ENCODE peak calls at places on chromosomes 13 and 19, in five cellular contexts. One of them, this sample, is unnamed.

GRCh38 chr19:54392078-54392477 is 23.2 kb upstream of the TTYH1 start:
- DNase-seq in fibroblast of pulmonary artery: no peak
- DNase-seq in fibroblast of mammary gland: no peak
- DNase-seq in mucosa of descending colon: no peak
- DNase-seq in aorta: no peak
- DNase-seq in this sample: no peak

GRCh38 chr13:64480206-64480605 is 2749.9 kb downstream of the PCDH9 start:
- DNase-seq in fibroblast of mammary gland: no peak
- DNase-seq in aorta: no peak
- DNase-seq in fibroblast of pulmonary artery: no peak
- DNase-seq in mucosa of descending colon: no peak
- DNase-seq in this sample: no peak

GRCh38 chr13:92682832-92683517 is 543.6 kb upstream of the GPC6 start:
- DNase-seq in fibroblast of mammary gland: peak
- DNase-seq in fibroblast of pulmonary artery: peak
- DNase-seq in mucosa of descending colon: no peak
- DNase-seq in aorta: no peak
- DNase-seq in this sample: no peak

GRCh38 chr13:46134961-46135522 is 30.2 kb upstream of the CPB2 start:
- DNase-seq in mucosa of descending colon: no peak
- DNase-seq in fibroblast of mammary gland: no peak
- DNase-seq in fibroblast of pulmonary artery: no peak
- DNase-seq in aorta: no peak
- DNase-seq in this sample: peak

GRCh38 chr19:869245-870177 is 10.0 kb downstream of the CFD start:
- DNase-seq in mucosa of descending colon: no peak
- DNase-seq in aorta: peak
- DNase-seq in fibroblast of pulmonary artery: peak
- DNase-seq in fibroblast of mammary gland: peak
- DNase-seq in this sample: peak

GRCh38 chr13:68099616-68100015 is 869.5 kb upstream of the PCDH9 start:
- DNase-seq in fibroblast of pulmonary artery: peak
- DNase-seq in aorta: no peak
- DNase-seq in fibroblast of mammary gland: peak
- DNase-seq in mucosa of descending colon: no peak
- DNase-seq in this sample: peak

GRCh38 chr13:54305377-54305776 is 1276.8 kb downstream of the OLFM4 start:
- DNase-seq in aorta: no peak
- DNase-seq in fibroblast of mammary gland: no peak
- DNase-seq in fibroblast of pulmonary artery: no peak
- DNase-seq in mucosa of descending colon: no peak
- DNase-seq in this sample: no peak

GRCh38 chr13:106314417-106314816 is 221.0 kb downstream of the EFNB2 start:
- DNase-seq in mucosa of descending colon: no peak
- DNase-seq in fibroblast of pulmonary artery: no peak
- DNase-seq in fibroblast of mammary gland: no peak
- DNase-seq in aorta: no peak
- DNase-seq in this sample: no peak

GRCh38 chr19:35742121-35742724 is at the start of gene IGFLR1:
- DNase-seq in fibroblast of pulmonary artery: no peak
- DNase-seq in aorta: no peak
- DNase-seq in mucosa of descending colon: no peak
- DNase-seq in fibroblast of mammary gland: no peak
- DNase-seq in this sample: no peak

GRCh38 chr13:93775507-93776108 is 549.0 kb downstream of the GPC6 start:
- DNase-seq in fibroblast of pulmonary artery: peak
- DNase-seq in mucosa of descending colon: no peak
- DNase-seq in aorta: no peak
- DNase-seq in fibroblast of mammary gland: peak
- DNase-seq in this sample: peak

GRCh38 chr19:31355330-31356289 is 6.4 kb upstream of the TSHZ3 start:
- DNase-seq in mucosa of descending colon: no peak
- DNase-seq in fibroblast of mammary gland: no peak
- DNase-seq in fibroblast of pulmonary artery: no peak
- DNase-seq in aorta: no peak
- DNase-seq in this sample: no peak

GRCh38 chr13:74132768-74133656 is 1.2 kb downstream of the KLF12 start:
- DNase-seq in mucosa of descending colon: peak
- DNase-seq in fibroblast of mammary gland: no peak
- DNase-seq in aorta: peak
- DNase-seq in fibroblast of pulmonary artery: peak
- DNase-seq in this sample: peak

GRCh38 chr13:110412132-110412912 is 105.2 kb downstream of the COL4A2 start:
- DNase-seq in mucosa of descending colon: peak
- DNase-seq in fibroblast of mammary gland: peak
- DNase-seq in aorta: peak
- DNase-seq in fibroblast of pulmonary artery: peak
- DNase-seq in this sample: peak

GRCh38 chr19:5308471-5309437 is 31.9 kb downstream of the PTPRS start:
- DNase-seq in fibroblast of pulmonary artery: peak
- DNase-seq in aorta: peak
- DNase-seq in mucosa of descending colon: peak
- DNase-seq in fibroblast of mammary gland: peak
- DNase-seq in this sample: peak

GRCh38 chr13:33745370-33746324 is 72.3 kb upstream of the RFC3 start:
- DNase-seq in aorta: no peak
- DNase-seq in fibroblast of pulmonary artery: no peak
- DNase-seq in mucosa of descending colon: no peak
- DNase-seq in fibroblast of mammary gland: no peak
- DNase-seq in this sample: no peak

GRCh38 chr19:33677745-33678426 is 56.1 kb downstream of the CHST8 start:
- DNase-seq in mucosa of descending colon: no peak
- DNase-seq in aorta: peak
- DNase-seq in fibroblast of pulmonary artery: no peak
- DNase-seq in fibroblast of mammary gland: no peak
- DNase-seq in this sample: no peak

GRCh38 chr13:28329395-28330158 is 165.4 kb downstream of the FLT1 start:
- DNase-seq in fibroblast of pulmonary artery: peak
- DNase-seq in aorta: no peak
- DNase-seq in fibroblast of mammary gland: peak
- DNase-seq in mucosa of descending colon: no peak
- DNase-seq in this sample: peak

GRCh38 chr13:112213467-112214245 is 146.7 kb downstream of the SOX1 start:
- DNase-seq in fibroblast of pulmonary artery: no peak
- DNase-seq in fibroblast of mammary gland: no peak
- DNase-seq in mucosa of descending colon: peak
- DNase-seq in aorta: no peak
- DNase-seq in this sample: no peak

GRCh38 chr13:53201454-53202225 is 173.0 kb downstream of the OLFM4 start:
- DNase-seq in aorta: no peak
- DNase-seq in fibroblast of pulmonary artery: no peak
- DNase-seq in fibroblast of mammary gland: no peak
- DNase-seq in mucosa of descending colon: peak
- DNase-seq in this sample: no peak

DNA sequence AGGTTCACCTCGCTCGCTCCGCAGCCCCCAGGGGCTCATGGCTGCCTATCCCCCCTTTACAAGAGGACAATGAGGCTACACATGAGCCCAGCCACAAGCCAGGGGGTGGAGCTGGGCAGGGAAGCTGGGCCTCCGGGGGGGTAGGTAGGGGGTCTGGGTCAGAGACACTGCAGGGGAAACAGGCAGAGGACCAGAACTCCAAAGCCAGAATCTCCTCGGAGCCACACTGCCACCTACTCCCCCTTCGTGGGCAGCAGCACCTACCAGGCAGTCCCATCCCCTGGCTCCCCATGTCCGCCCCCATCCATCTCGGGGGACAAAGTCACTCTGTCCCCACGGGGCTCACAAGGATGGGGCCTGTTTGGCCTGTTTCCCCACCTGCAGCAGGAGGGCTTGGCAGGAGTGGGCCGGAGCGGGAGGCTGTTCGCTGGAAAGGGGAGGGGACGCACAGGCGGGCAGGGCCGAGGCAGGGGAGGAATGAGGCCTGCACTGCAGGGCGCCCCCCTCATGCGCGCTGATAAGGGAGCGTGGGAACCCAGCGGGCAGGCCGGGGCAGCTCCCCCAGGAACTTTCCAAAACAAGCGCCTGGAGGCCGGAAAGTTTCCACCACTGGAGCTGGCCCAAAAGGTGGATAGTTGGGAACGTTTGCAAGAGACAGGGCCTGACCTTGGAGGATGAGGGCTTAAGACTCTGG is 545 bp upstream of the ISYNA1 start:
- DNase-seq in aorta: no peak
- DNase-seq in fibroblast of pulmonary artery: peak
- DNase-seq in mucosa of descending colon: no peak
- DNase-seq in fibroblast of mammary gland: no peak
- DNase-seq in this sample: peak
- H3K4me3 ChIP-seq in aorta: no peak
- H3K4me3 ChIP-seq in fibroblast of pulmonary artery: peak
- H3K4me3 ChIP-seq in mucosa of descending colon: no peak
- H3K4me3 ChIP-seq in fibroblast of mammary gland: no peak
- H3K4me3 ChIP-seq in this sample: peak

GRCh38 chr19:16285769-16286564 is 38.7 kb upstream of the KLF2 start:
- DNase-seq in aorta: peak
- DNase-seq in fibroblast of pulmonary artery: no peak
- DNase-seq in mucosa of descending colon: no peak
- DNase-seq in fibroblast of mammary gland: no peak
- DNase-seq in this sample: peak
- H3K4me3 ChIP-seq in aorta: no peak
- H3K4me3 ChIP-seq in fibroblast of pulmonary artery: no peak
- H3K4me3 ChIP-seq in mucosa of descending colon: no peak
- H3K4me3 ChIP-seq in fibroblast of mammary gland: no peak
- H3K4me3 ChIP-seq in this sample: no peak

DNA sequence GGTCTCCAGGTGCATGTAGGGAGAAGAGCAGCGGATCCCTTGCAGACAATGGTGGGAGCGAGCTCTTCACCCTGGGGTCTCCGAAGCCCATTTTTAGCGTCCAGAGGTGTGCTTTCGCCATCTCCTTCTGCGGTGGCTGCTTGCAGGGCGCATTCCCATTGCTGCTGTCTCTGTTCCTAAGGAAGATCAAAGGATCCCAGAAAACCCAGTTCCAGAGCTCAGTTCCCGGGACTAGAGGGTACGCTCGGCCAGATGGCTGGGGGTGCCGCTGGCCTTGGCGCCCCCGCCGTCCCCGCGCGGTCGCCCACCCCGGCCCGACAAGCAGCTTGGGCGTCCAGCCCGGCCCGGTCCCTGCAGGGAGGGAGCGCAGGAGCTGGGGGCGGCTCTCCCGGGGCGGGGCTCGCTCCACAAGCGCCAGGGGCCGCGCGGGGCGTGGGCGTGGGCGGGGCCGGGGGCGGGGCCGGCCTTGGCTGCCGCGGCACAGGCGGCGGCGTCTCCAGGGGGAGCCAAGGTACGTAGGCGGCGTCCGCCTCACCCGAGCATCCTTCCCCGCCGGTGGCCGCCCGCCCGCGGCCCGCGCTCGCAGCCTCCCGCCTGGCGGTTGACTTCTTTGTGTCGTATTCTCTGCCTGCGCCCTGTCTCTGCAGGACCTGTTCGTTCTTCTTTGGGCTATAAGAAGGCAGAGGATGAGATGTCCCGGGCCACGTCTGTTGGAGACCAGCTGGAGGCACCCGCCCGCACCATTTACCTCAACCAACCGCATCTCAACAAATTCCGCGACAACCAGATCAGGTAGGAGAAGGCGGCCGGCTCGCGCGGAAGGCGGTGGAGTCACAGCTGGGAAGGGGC is 96.8 kb downstream of the ATP8A2 start:
- DNase-seq in mucosa of descending colon: no peak
- DNase-seq in aorta: no peak
- DNase-seq in fibroblast of mammary gland: no peak
- DNase-seq in fibroblast of pulmonary artery: no peak
- DNase-seq in this sample: peak
- H3K4me3 ChIP-seq in mucosa of descending colon: no peak
- H3K4me3 ChIP-seq in aorta: no peak
- H3K4me3 ChIP-seq in fibroblast of mammary gland: no peak
- H3K4me3 ChIP-seq in fibroblast of pulmonary artery: no peak
- H3K4me3 ChIP-seq in this sample: peak

GRCh38 chr19:29529646-29530548 is 4.1 kb downstream of the VSTM2B start:
- DNase-seq in aorta: peak
- DNase-seq in fibroblast of mammary gland: no peak
- DNase-seq in fibroblast of pulmonary artery: no peak
- DNase-seq in mucosa of descending colon: no peak
- DNase-seq in this sample: no peak

GRCh38 chr19:29528350-29528945 is 2.7 kb downstream of the VSTM2B start:
- DNase-seq in aorta: peak
- DNase-seq in fibroblast of mammary gland: peak
- DNase-seq in mucosa of descending colon: no peak
- DNase-seq in fibroblast of pulmonary artery: peak
- DNase-seq in this sample: peak

GRCh38 chr19:29530549-29531457 is 5.0 kb downstream of the VSTM2B start:
- DNase-seq in fibroblast of mammary gland: no peak
- DNase-seq in fibroblast of pulmonary artery: no peak
- DNase-seq in mucosa of descending colon: no peak
- DNase-seq in aorta: peak
- DNase-seq in this sample: no peak

GRCh38 chr19:29527500-29528328 is 1.9 kb downstream of the VSTM2B start:
- DNase-seq in fibroblast of pulmonary artery: no peak
- DNase-seq in mucosa of descending colon: no peak
- DNase-seq in fibroblast of mammary gland: no peak
- DNase-seq in aorta: peak
- DNase-seq in this sample: no peak

GRCh38 chr19:29528946-29529645 is 3.3 kb downstream of the VSTM2B start:
- DNase-seq in fibroblast of pulmonary artery: no peak
- DNase-seq in aorta: peak
- DNase-seq in fibroblast of mammary gland: no peak
- DNase-seq in mucosa of descending colon: no peak
- DNase-seq in this sample: no peak
- H3K4me3 ChIP-seq in fibroblast of pulmonary artery: no peak
- H3K4me3 ChIP-seq in aorta: no peak
- H3K4me3 ChIP-seq in fibroblast of mammary gland: no peak
- H3K4me3 ChIP-seq in mucosa of descending colon: no peak
- H3K4me3 ChIP-seq in this sample: no peak

This sample was measured in astrocyte of the spinal cord.